ENCODE peak calls at places on chromosomes 5 and 9, in six cellular contexts. V is cardiac muscle cell, I is heart right ventricle, R is NCI-H2081, X is HS-5, K is NB4. N is an unnamed sample.

GRCh38 chr9:137317021-137317978 is 15.2 kb upstream of the NRARP start:
- DNase-seq in X (no peak), V (no peak), I (peak), R (no peak), K (no peak), N (no peak)

GRCh38 chr5:134874831-134875655 is 872 bp downstream of the TXNDC15 start:
- DNase-seq in V (peak), I (peak), R (no peak), X (peak), K (peak), N (peak)

GRCh38 chr5:11483630-11484029 is 420.6 kb downstream of the CTNND2 start:
- DNase-seq in V (no peak), I (no peak), K (no peak), R (no peak), X (peak), N (no peak)

GRCh38 chr5:54412913-54413312 is 42.6 kb upstream of the HSPB3 start:
- DNase-seq in I (no peak), X (no peak), R (no peak), V (no peak), K (no peak), N (no peak)

GRCh38 chr5:142618125-142618524 is 67.8 kb downstream of the FGF1 start:
- DNase-seq in I (no peak), V (peak), K (peak), R (no peak), X (peak), N (no peak)

GRCh38 chr9:135748676-135749075 is 46.7 kb downstream of the KCNT1 start:
- DNase-seq in X (no peak), V (no peak), K (no peak), I (no peak), R (no peak), N (no peak)

GRCh38 chr5:149254506-149254905 is 17.2 kb upstream of the AFAP1L1 start:
- DNase-seq in R (no peak), X (no peak), I (no peak), K (no peak), V (peak), N (no peak)

GRCh38 chr9:69034071-69034470 is 1.5 kb upstream of the FXN start:
- DNase-seq in R (no peak), I (no peak), K (no peak), V (no peak), X (no peak), N (no peak)

GRCh38 chr9:36632892-36633291 is 60.2 kb downstream of the MELK start:
- DNase-seq in K (peak), I (no peak), X (no peak), R (peak), V (peak), N (peak)

GRCh38 chr5:67998709-67999251 is 216.8 kb upstream of the PIK3R1 start:
- DNase-seq in V (peak), K (no peak), R (no peak), I (peak), X (no peak), N (no peak)

GRCh38 chr5:146366904-146367303 is 28.3 kb downstream of the POU4F3 start:
- DNase-seq in K (no peak), X (no peak), R (no peak), I (no peak), V (peak), N (no peak)

GRCh38 chr9:37675661-37676060 is 24.9 kb downstream of the FRMPD1 start:
- DNase-seq in I (no peak), K (no peak), R (peak), X (no peak), V (no peak), N (no peak)

GRCh38 chr9:72431036-72431435 is 66.0 kb upstream of the ZFAND5 start:
- DNase-seq in V (no peak), I (no peak), K (no peak), R (no peak), X (no peak), N (no peak)

GRCh38 chr9:96751815-96752214 is 26.1 kb downstream of the ZNF510 start:
- DNase-seq in X (no peak), K (no peak), V (no peak), I (no peak), R (no peak), N (peak)

GRCh38 chr5:3276891-3277290 is 318.7 kb upstream of the IRX1 start:
- DNase-seq in V (no peak), X (no peak), I (no peak), K (no peak), R (no peak), N (no peak)

GRCh38 chr5:52776116-52776515 is 11.6 kb upstream of the ITGA1 start:
- DNase-seq in I (no peak), K (no peak), R (no peak), X (no peak), V (no peak), N (no peak)

GRCh38 chr5:128436825-128437224 is 101.2 kb downstream of the FBN2 start:
- DNase-seq in K (no peak), V (peak), I (no peak), X (peak), R (no peak), N (no peak)

GRCh38 chr9:131739988-131740648 is at the start of gene RAPGEF1:
- DNase-seq in K (peak), R (peak), X (no peak), I (peak), V (peak), N (peak)

GRCh38 chr9:89204811-89205210 is 26.2 kb upstream of the SHC3 start:
- DNase-seq in I (no peak), R (no peak), X (no peak), V (no peak), K (peak), N (no peak)

GRCh38 chr9:128414461-128414860 is 6.2 kb upstream of the CERCAM start:
- DNase-seq in R (no peak), K (no peak), X (no peak), I (no peak), V (no peak), N (no peak)

GRCh38 chr9:116000748-116001329 is 152.8 kb upstream of the PAPPA start:
- DNase-seq in I (no peak), X (no peak), R (peak), V (no peak), K (peak), N (peak)

GRCh38 chr5:124130807-124131206 is 615.6 kb downstream of the ZNF608 start:
- DNase-seq in V (no peak), R (peak), X (no peak), I (no peak), K (no peak), N (no peak)

GRCh38 chr5:96924016-96924443 is 11.8 kb upstream of the LNPEP start:
- DNase-seq in I (no peak), K (no peak), X (no peak), V (no peak), R (peak), N (no peak)

GRCh38 chr5:84191296-84191695 is 193.4 kb downstream of the EDIL3 start:
- DNase-seq in K (no peak), I (no peak), R (peak), V (peak), X (no peak), N (no peak)

GRCh38 chr5:92907914-92908606 is 673.0 kb downstream of the NR2F1-AS1 start:
- DNase-seq in X (peak), V (peak), I (no peak), R (no peak), K (peak), N (no peak)

GRCh38 chr5:138245717-138246116 is 28.7 kb downstream of the GFRA3 start:
- DNase-seq in I (no peak), R (no peak), X (no peak), V (no peak), K (no peak), N (no peak)

GRCh38 chr9:75962186-75963036 is 71.9 kb downstream of the PCSK5 start:
- DNase-seq in V (no peak), R (peak), K (no peak), I (peak), X (no peak), N (no peak)

GRCh38 chr5:148179234-148179824 is 11.0 kb downstream of the SPINK14 start:
- DNase-seq in I (no peak), K (peak), V (peak), X (peak), R (peak), N (peak)

GRCh38 chr9:112863214-112863613 is 27.5 kb downstream of the SLC46A2 start:
- DNase-seq in V (peak), I (peak), K (peak), X (no peak), R (no peak), N (peak)

GRCh38 chr5:98770911-98771322 is 2.5 kb upstream of the RGMB start:
- DNase-seq in I (no peak), X (no peak), K (no peak), V (peak), R (no peak), N (no peak)

GRCh38 chr9:117677578-117677977 is 26.6 kb upstream of the TLR4 start:
- DNase-seq in K (no peak), I (no peak), X (no peak), V (no peak), R (no peak), N (peak)

GRCh38 chr9:31996331-31996730 is 388.1 kb upstream of the ACO1 start:
- DNase-seq in I (no peak), V (no peak), X (no peak), R (no peak), K (peak), N (no peak)

GRCh38 chr5:178150977-178151734 is 2.5 kb downstream of the NHP2 start:
- DNase-seq in K (no peak), I (no peak), X (no peak), V (no peak), R (no peak), N (no peak)

GRCh38 chr5:133967715-133968056 is 739 bp downstream of the C5orf15 start:
- DNase-seq in I (no peak), R (no peak), K (no peak), X (no peak), V (peak), N (no peak)

GRCh38 chr9:98951967-98952366 is 8.3 kb downstream of the COL15A1 start:
- DNase-seq in K (no peak), I (no peak), X (no peak), R (no peak), V (no peak), N (no peak)

GRCh38 chr5:422323-423232 is 20.4 kb upstream of the EXOC3 start:
- DNase-seq in R (no peak), I (no peak), X (no peak), V (no peak), K (peak), N (no peak)